ENCODE peak calls at places on chromosomes 1 and 21, in ten cellular contexts. One of them, this sample, is unnamed.

GRCh38 chr1:44283524-44284173 is 70.4 kb downstream of the DMAP1 start:
- DNase-seq in GM06990: no peak
- DNase-seq in glutamatergic neuron: no peak
- DNase-seq in endothelial cell: no peak
- DNase-seq in mesothelial cell of epicardium: no peak
- DNase-seq in A673: no peak
- DNase-seq in tibial artery: no peak
- DNase-seq in cardiac fibroblast: no peak
- DNase-seq in OCI-LY7: no peak
- DNase-seq in fibroblast of lung: no peak
- DNase-seq in this sample: no peak

GRCh38 chr1:174364996-174365760 is 82.6 kb upstream of the GPR52 start:
- DNase-seq in glutamatergic neuron: no peak
- DNase-seq in endothelial cell: no peak
- DNase-seq in tibial artery: no peak
- DNase-seq in cardiac fibroblast: no peak
- DNase-seq in OCI-LY7: no peak
- DNase-seq in GM06990: no peak
- DNase-seq in mesothelial cell of epicardium: no peak
- DNase-seq in fibroblast of lung: no peak
- DNase-seq in A673: no peak
- DNase-seq in this sample: no peak

GRCh38 chr21:14273736-14274538 is 58.0 kb downstream of the RBM11 start:
- DNase-seq in A673: no peak
- DNase-seq in mesothelial cell of epicardium: no peak
- DNase-seq in glutamatergic neuron: peak
- DNase-seq in endothelial cell: peak
- DNase-seq in GM06990: no peak
- DNase-seq in OCI-LY7: no peak
- DNase-seq in tibial artery: peak
- DNase-seq in cardiac fibroblast: no peak
- DNase-seq in fibroblast of lung: no peak
- DNase-seq in this sample: no peak

GRCh38 chr21:29077651-29078090 is 4.2 kb upstream of the CCT8 start:
- DNase-seq in mesothelial cell of epicardium: no peak
- DNase-seq in tibial artery: no peak
- DNase-seq in fibroblast of lung: peak
- DNase-seq in GM06990: peak
- DNase-seq in glutamatergic neuron: no peak
- DNase-seq in OCI-LY7: peak
- DNase-seq in endothelial cell: no peak
- DNase-seq in cardiac fibroblast: peak
- DNase-seq in A673: peak
- DNase-seq in this sample: no peak

GRCh38 chr1:119368556-119368955 is at the start of gene HAO2:
- DNase-seq in cardiac fibroblast: no peak
- DNase-seq in GM06990: no peak
- DNase-seq in OCI-LY7: no peak
- DNase-seq in A673: no peak
- DNase-seq in fibroblast of lung: no peak
- DNase-seq in endothelial cell: no peak
- DNase-seq in tibial artery: no peak
- DNase-seq in glutamatergic neuron: no peak
- DNase-seq in mesothelial cell of epicardium: no peak
- DNase-seq in this sample: no peak

GRCh38 chr1:54980528-54981241 is at the start of gene TMEM61:
- DNase-seq in tibial artery: no peak
- DNase-seq in fibroblast of lung: no peak
- DNase-seq in A673: no peak
- DNase-seq in cardiac fibroblast: no peak
- DNase-seq in mesothelial cell of epicardium: no peak
- DNase-seq in endothelial cell: no peak
- DNase-seq in glutamatergic neuron: no peak
- DNase-seq in GM06990: no peak
- DNase-seq in OCI-LY7: no peak
- DNase-seq in this sample: no peak

GRCh38 chr1:214957330-214958137 is 125.0 kb upstream of the KCNK2 start:
- DNase-seq in glutamatergic neuron: no peak
- DNase-seq in cardiac fibroblast: peak
- DNase-seq in tibial artery: no peak
- DNase-seq in OCI-LY7: no peak
- DNase-seq in endothelial cell: no peak
- DNase-seq in GM06990: no peak
- DNase-seq in fibroblast of lung: peak
- DNase-seq in A673: peak
- DNase-seq in mesothelial cell of epicardium: no peak
- DNase-seq in this sample: no peak

GRCh38 chr1:220007438-220007837 is 38.9 kb downstream of the EPRS1 start:
- DNase-seq in cardiac fibroblast: no peak
- DNase-seq in GM06990: no peak
- DNase-seq in tibial artery: no peak
- DNase-seq in A673: no peak
- DNase-seq in fibroblast of lung: no peak
- DNase-seq in glutamatergic neuron: no peak
- DNase-seq in mesothelial cell of epicardium: no peak
- DNase-seq in endothelial cell: no peak
- DNase-seq in OCI-LY7: no peak
- DNase-seq in this sample: no peak

GRCh38 chr1:235953801-235954200 is 87.1 kb upstream of the LYST start:
- DNase-seq in OCI-LY7: no peak
- DNase-seq in tibial artery: no peak
- DNase-seq in fibroblast of lung: peak
- DNase-seq in cardiac fibroblast: peak
- DNase-seq in A673: no peak
- DNase-seq in mesothelial cell of epicardium: no peak
- DNase-seq in glutamatergic neuron: no peak
- DNase-seq in endothelial cell: no peak
- DNase-seq in GM06990: no peak
- DNase-seq in this sample: no peak

GRCh38 chr1:59455206-59455605 is 158.3 kb downstream of the FGGY start:
- DNase-seq in fibroblast of lung: peak
- DNase-seq in GM06990: no peak
- DNase-seq in OCI-LY7: no peak
- DNase-seq in A673: no peak
- DNase-seq in endothelial cell: no peak
- DNase-seq in glutamatergic neuron: no peak
- DNase-seq in cardiac fibroblast: peak
- DNase-seq in tibial artery: no peak
- DNase-seq in mesothelial cell of epicardium: no peak
- DNase-seq in this sample: no peak

GRCh38 chr1:100736324-100736723 is 16.8 kb downstream of the VCAM1 start:
- DNase-seq in glutamatergic neuron: no peak
- DNase-seq in A673: no peak
- DNase-seq in fibroblast of lung: peak
- DNase-seq in GM06990: no peak
- DNase-seq in tibial artery: no peak
- DNase-seq in OCI-LY7: no peak
- DNase-seq in endothelial cell: no peak
- DNase-seq in mesothelial cell of epicardium: no peak
- DNase-seq in cardiac fibroblast: peak
- DNase-seq in this sample: no peak

GRCh38 chr1:25649505-25650218 is 33.1 kb downstream of the MAN1C1 start:
- DNase-seq in tibial artery: no peak
- DNase-seq in endothelial cell: no peak
- DNase-seq in GM06990: no peak
- DNase-seq in mesothelial cell of epicardium: no peak
- DNase-seq in cardiac fibroblast: no peak
- DNase-seq in A673: no peak
- DNase-seq in glutamatergic neuron: no peak
- DNase-seq in OCI-LY7: no peak
- DNase-seq in fibroblast of lung: no peak
- DNase-seq in this sample: no peak

GRCh38 chr21:25508364-25508763 is 98.9 kb downstream of the MRPL39 start:
- DNase-seq in fibroblast of lung: no peak
- DNase-seq in OCI-LY7: no peak
- DNase-seq in tibial artery: no peak
- DNase-seq in mesothelial cell of epicardium: no peak
- DNase-seq in A673: no peak
- DNase-seq in cardiac fibroblast: no peak
- DNase-seq in GM06990: no peak
- DNase-seq in glutamatergic neuron: no peak
- DNase-seq in endothelial cell: no peak
- DNase-seq in this sample: no peak

GRCh38 chr1:82465024-82465423 is 664.3 kb downstream of the ADGRL2 start:
- DNase-seq in fibroblast of lung: no peak
- DNase-seq in OCI-LY7: no peak
- DNase-seq in glutamatergic neuron: no peak
- DNase-seq in endothelial cell: no peak
- DNase-seq in GM06990: no peak
- DNase-seq in tibial artery: no peak
- DNase-seq in cardiac fibroblast: no peak
- DNase-seq in mesothelial cell of epicardium: no peak
- DNase-seq in A673: no peak
- DNase-seq in this sample: no peak

GRCh38 chr1:27366113-27366410 is 699 bp downstream of the MAP3K6 start:
- DNase-seq in glutamatergic neuron: peak
- DNase-seq in endothelial cell: peak
- DNase-seq in A673: peak
- DNase-seq in GM06990: peak
- DNase-seq in tibial artery: peak
- DNase-seq in cardiac fibroblast: peak
- DNase-seq in OCI-LY7: peak
- DNase-seq in fibroblast of lung: peak
- DNase-seq in mesothelial cell of epicardium: peak
- DNase-seq in this sample: peak

GRCh38 chr1:18640228-18641004 is 9.8 kb downstream of the PAX7 start:
- DNase-seq in endothelial cell: no peak
- DNase-seq in tibial artery: no peak
- DNase-seq in cardiac fibroblast: no peak
- DNase-seq in OCI-LY7: no peak
- DNase-seq in mesothelial cell of epicardium: no peak
- DNase-seq in fibroblast of lung: no peak
- DNase-seq in GM06990: no peak
- DNase-seq in A673: peak
- DNase-seq in glutamatergic neuron: no peak
- DNase-seq in this sample: no peak

DNA sequence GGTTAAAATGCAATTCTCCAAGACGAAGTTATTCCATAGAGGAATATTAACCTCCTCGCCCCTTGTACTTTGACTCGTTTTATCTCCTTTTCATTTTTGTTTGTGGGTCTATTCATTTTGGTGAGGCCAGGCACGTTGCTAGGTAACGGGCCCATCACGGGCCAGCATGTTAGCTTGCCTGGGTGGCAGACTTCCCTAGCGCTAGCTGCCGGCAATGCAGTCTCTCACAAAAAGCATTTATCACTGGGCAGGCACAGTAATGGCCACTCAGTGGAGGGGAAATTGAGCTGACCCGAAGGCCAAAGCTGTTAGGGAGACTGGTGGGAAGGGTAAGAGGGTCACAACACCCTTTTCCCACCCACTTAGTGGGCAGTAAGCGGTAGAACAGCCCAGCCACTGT is 234.4 kb upstream of the FOXD3 start:
- DNase-seq in fibroblast of lung: no peak
- DNase-seq in GM06990: no peak
- DNase-seq in endothelial cell: peak
- DNase-seq in OCI-LY7: no peak
- DNase-seq in A673: no peak
- DNase-seq in glutamatergic neuron: peak
- DNase-seq in cardiac fibroblast: peak
- DNase-seq in mesothelial cell of epicardium: no peak
- DNase-seq in tibial artery: no peak
- DNase-seq in this sample: peak
- TF ChIP-seq CTCF in fibroblast of lung: no peak
- TF ChIP-seq CTCF in GM06990: no peak
- TF ChIP-seq CTCF in endothelial cell: peak
- TF ChIP-seq CTCF in OCI-LY7: no peak
- TF ChIP-seq CTCF in A673: no peak
- TF ChIP-seq CTCF in glutamatergic neuron: peak
- TF ChIP-seq CTCF in cardiac fibroblast: no peak
- TF ChIP-seq CTCF in mesothelial cell of epicardium: no peak
- TF ChIP-seq CTCF in tibial artery: no peak
- TF ChIP-seq CTCF in this sample: peak

GRCh38 chr1:162197615-162198497 is 128.4 kb downstream of the NOS1AP start:
- DNase-seq in tibial artery: no peak
- DNase-seq in endothelial cell: no peak
- DNase-seq in mesothelial cell of epicardium: no peak
- DNase-seq in fibroblast of lung: no peak
- DNase-seq in GM06990: no peak
- DNase-seq in A673: no peak
- DNase-seq in cardiac fibroblast: no peak
- DNase-seq in glutamatergic neuron: no peak
- DNase-seq in OCI-LY7: no peak
- DNase-seq in this sample: no peak
- TF ChIP-seq CTCF in tibial artery: no peak
- TF ChIP-seq CTCF in endothelial cell: peak
- TF ChIP-seq CTCF in mesothelial cell of epicardium: no peak
- TF ChIP-seq CTCF in fibroblast of lung: no peak
- TF ChIP-seq CTCF in GM06990: no peak
- TF ChIP-seq CTCF in A673: no peak
- TF ChIP-seq CTCF in cardiac fibroblast: no peak
- TF ChIP-seq CTCF in glutamatergic neuron: no peak
- TF ChIP-seq CTCF in OCI-LY7: no peak
- TF ChIP-seq CTCF in this sample: peak

DNA sequence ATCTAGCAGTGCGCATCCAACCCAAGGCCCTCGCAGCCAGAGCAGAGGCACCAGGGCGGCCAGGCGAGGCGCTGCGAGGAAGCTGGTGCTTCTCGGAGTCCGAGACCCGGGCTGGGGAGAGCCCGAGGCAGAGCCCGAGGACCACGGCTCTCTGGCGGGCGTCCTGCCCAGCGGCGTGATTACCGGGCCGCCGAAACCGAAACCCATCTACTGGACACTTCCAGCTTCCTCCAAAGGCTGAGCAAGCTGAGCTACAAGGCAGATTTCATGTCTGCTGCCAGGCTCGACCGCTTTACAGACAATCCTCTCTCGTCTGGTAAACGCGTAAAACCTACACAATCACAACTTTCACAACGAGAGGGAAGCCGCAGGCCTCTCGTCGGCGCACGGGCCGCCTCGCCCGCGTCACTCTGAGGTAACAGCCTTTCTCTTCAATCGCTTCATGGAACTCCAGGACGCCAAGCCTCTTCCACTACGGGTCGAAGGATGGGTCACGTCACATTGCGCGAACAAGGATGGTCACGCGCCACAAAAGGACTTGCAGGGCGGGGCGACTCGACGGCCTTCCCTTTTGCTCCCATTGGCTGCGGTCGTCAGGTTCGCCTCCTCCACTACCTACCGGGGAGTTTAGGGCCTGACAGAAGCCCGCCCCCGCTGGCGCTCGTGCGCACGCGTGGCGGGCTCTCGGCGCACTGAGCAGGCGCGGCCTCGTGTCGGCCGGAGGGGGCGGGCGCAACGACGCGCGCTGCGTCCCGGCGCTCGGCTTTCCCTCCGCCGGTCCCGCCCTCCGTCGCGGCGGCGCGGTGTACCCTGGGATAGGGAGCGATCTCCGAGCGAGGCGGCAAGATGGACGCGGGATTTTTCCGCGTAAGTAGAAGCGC is at the start of gene SRRM1:
- DNase-seq in endothelial cell: peak
- DNase-seq in A673: peak
- DNase-seq in cardiac fibroblast: peak
- DNase-seq in fibroblast of lung: peak
- DNase-seq in mesothelial cell of epicardium: peak
- DNase-seq in OCI-LY7: peak
- DNase-seq in tibial artery: peak
- DNase-seq in GM06990: peak
- DNase-seq in glutamatergic neuron: peak
- DNase-seq in this sample: peak
- TF ChIP-seq CTCF in endothelial cell: peak
- TF ChIP-seq CTCF in A673: peak
- TF ChIP-seq CTCF in cardiac fibroblast: peak
- TF ChIP-seq CTCF in fibroblast of lung: no peak
- TF ChIP-seq CTCF in mesothelial cell of epicardium: no peak
- TF ChIP-seq CTCF in OCI-LY7: peak
- TF ChIP-seq CTCF in tibial artery: no peak
- TF ChIP-seq CTCF in GM06990: peak
- TF ChIP-seq CTCF in glutamatergic neuron: no peak
- TF ChIP-seq CTCF in this sample: no peak

GRCh38 chr1:40665335-40666171 is at the start of gene RIMS3:
- DNase-seq in mesothelial cell of epicardium: peak
- DNase-seq in A673: peak
- DNase-seq in cardiac fibroblast: peak
- DNase-seq in fibroblast of lung: peak
- DNase-seq in glutamatergic neuron: peak
- DNase-seq in OCI-LY7: peak
- DNase-seq in endothelial cell: peak
- DNase-seq in GM06990: peak
- DNase-seq in tibial artery: peak
- DNase-seq in this sample: peak
- TF ChIP-seq CTCF in mesothelial cell of epicardium: no peak
- TF ChIP-seq CTCF in A673: peak
- TF ChIP-seq CTCF in cardiac fibroblast: no peak
- TF ChIP-seq CTCF in fibroblast of lung: no peak
- TF ChIP-seq CTCF in glutamatergic neuron: no peak
- TF ChIP-seq CTCF in OCI-LY7: peak
- TF ChIP-seq CTCF in endothelial cell: no peak
- TF ChIP-seq CTCF in GM06990: peak
- TF ChIP-seq CTCF in tibial artery: no peak
- TF ChIP-seq CTCF in this sample: no peak